ENCODE peak calls at places on chromosome X, in five cellular contexts. U is tibial nerve, Q is A549, B is upper lobe of right lung, W is right lobe of liver. O is an unnamed sample.
A peak's percentile ranks its signal among the peaks of the same experiment; 100 is the strongest.

GRCh38 chrX:155334486-155335316 is at the start of gene CLIC2:
- DNase-seq in U (peak; percentile 9), B (no peak), W (no peak), Q (no peak), O (no peak)

GRCh38 chrX:114959729-114960128 is 57.7 kb downstream of the IL13RA2 start:
- DNase-seq in B (no peak), W (no peak), Q (no peak), U (no peak), O (no peak)

GRCh38 chrX:1502241-1502640 is 34.7 kb downstream of the P2RY8 start:
- DNase-seq in W (no peak), Q (no peak), U (no peak), B (peak; percentile 40), O (peak; percentile 82)

GRCh38 chrX:50698944-50699343 is 115.0 kb downstream of the SHROOM4 start:
- DNase-seq in W (no peak), U (no peak), B (no peak), Q (no peak), O (no peak)

GRCh38 chrX:38375888-38376287 is 23.5 kb downstream of the OTC start:
- DNase-seq in W (no peak), Q (peak; percentile 4), U (no peak), B (no peak), O (no peak)

GRCh38 chrX:39910651-39911050 is 187.1 kb downstream of the BCOR start:
- DNase-seq in U (no peak), Q (no peak), W (no peak), B (no peak), O (peak; percentile 65)

GRCh38 chrX:51614353-51614752 is 4.4 kb downstream of the CENPVL3 start:
- DNase-seq in B (no peak), U (no peak), Q (peak; percentile 14), W (no peak), O (no peak)

GRCh38 chrX:40524423-40524822 is 56.3 kb upstream of the ATP6AP2 start:
- DNase-seq in Q (no peak), B (no peak), U (no peak), W (no peak), O (no peak)

GRCh38 chrX:1491851-1492349 is 39.2 kb upstream of the ASMTL start:
- DNase-seq in Q (no peak), W (no peak), U (no peak), B (peak; percentile 47), O (peak; percentile 46)

GRCh38 chrX:43562372-43562771 is 93.7 kb upstream of the MAOA start:
- DNase-seq in B (no peak), U (no peak), Q (no peak), W (no peak), O (no peak)

GRCh38 chrX:23816179-23816578 is 33.2 kb downstream of the SAT1 start:
- DNase-seq in Q (no peak), W (no peak), B (no peak), U (no peak), O (no peak)

GRCh38 chrX:99301990-99302389 is 1108.1 kb downstream of the PCDH19 start:
- DNase-seq in U (no peak), B (no peak), W (no peak), Q (no peak), O (no peak)

GRCh38 chrX:13581554-13581953 is 12.2 kb downstream of the EGFL6 start:
- DNase-seq in W (no peak), U (no peak), B (no peak), Q (no peak), O (no peak)

GRCh38 chrX:52265713-52266112 is 81.0 kb downstream of the MAGED4 start:
- DNase-seq in Q (no peak), W (no peak), U (no peak), B (no peak), O (no peak)

GRCh38 chrX:31423575-31424284 is 351.9 kb upstream of the FTHL17 start:
- DNase-seq in W (no peak), B (no peak), U (peak; percentile 47), Q (peak; percentile 1), O (no peak)

GRCh38 chrX:2600564-2600963 is 90.5 kb upstream of the CD99 start:
- DNase-seq in U (no peak), W (no peak), Q (no peak), B (no peak), O (no peak)

GRCh38 chrX:69761633-69762032 is 145.7 kb downstream of the EDA start:
- DNase-seq in W (no peak), Q (no peak), U (no peak), B (no peak), O (no peak)

GRCh38 chrX:46326161-46326560 is 219.1 kb downstream of the ZNF674 start:
- DNase-seq in B (no peak), Q (no peak), W (no peak), U (no peak), O (no peak)

GRCh38 chrX:13026877-13027652 is 17.4 kb downstream of the FAM9C start:
- DNase-seq in Q (no peak), U (no peak), B (no peak), W (no peak), O (no peak)

GRCh38 chrX:1468250-1468772 is 15.6 kb upstream of the ASMTL start:
- DNase-seq in B (peak; percentile 49), Q (peak; percentile 50), W (no peak), U (no peak), O (peak; percentile 93)

GRCh38 chrX:103773445-103773844 is 3.2 kb upstream of the PLP1 start:
- DNase-seq in U (no peak), B (no peak), W (no peak), Q (no peak), O (no peak)

GRCh38 chrX:103779156-103779555 is 2.5 kb downstream of the PLP1 start:
- DNase-seq in U (no peak), W (no peak), B (no peak), Q (no peak), O (no peak)

GRCh38 chrX:103776586-103776985 is at the start of gene PLP1:
- DNase-seq in W (no peak), U (no peak), Q (no peak), B (no peak), O (no peak)

DNA sequence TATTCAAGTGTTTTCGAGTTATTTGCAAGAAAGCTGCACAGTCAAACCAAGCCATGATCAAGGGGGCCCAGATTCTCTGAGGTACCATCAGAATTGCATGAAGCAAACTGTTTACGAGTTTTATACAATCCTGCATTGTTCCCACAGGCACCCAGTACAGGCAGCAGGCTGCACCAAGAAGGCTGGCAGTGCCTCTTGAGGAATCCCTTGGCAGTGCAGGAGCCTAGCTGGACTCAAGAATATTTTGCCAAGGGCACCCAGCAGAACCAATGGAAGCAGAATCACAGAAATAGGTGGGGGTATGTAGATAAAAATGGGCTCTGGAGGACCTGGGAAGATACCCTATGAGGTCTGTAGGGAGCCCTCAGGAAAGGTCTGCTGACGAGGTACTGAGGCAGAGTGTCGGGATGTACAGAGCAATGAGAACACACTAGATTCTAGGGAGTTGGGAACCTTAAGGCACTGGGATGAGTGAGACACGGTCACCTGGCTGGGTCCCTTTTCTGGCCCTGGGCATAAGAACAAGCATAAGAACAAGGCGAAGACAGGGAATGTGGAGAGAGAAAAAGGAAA is 2.5 kb upstream of the PLP1 start:
- DNase-seq in W (no peak), Q (peak; percentile 12), B (no peak), U (no peak), O (no peak)
- TF ChIP-seq CTCF in W (peak; percentile 27), Q (peak; percentile 41), B (peak; percentile 26), U (peak; percentile 64), O (peak; percentile 77)

DNA sequence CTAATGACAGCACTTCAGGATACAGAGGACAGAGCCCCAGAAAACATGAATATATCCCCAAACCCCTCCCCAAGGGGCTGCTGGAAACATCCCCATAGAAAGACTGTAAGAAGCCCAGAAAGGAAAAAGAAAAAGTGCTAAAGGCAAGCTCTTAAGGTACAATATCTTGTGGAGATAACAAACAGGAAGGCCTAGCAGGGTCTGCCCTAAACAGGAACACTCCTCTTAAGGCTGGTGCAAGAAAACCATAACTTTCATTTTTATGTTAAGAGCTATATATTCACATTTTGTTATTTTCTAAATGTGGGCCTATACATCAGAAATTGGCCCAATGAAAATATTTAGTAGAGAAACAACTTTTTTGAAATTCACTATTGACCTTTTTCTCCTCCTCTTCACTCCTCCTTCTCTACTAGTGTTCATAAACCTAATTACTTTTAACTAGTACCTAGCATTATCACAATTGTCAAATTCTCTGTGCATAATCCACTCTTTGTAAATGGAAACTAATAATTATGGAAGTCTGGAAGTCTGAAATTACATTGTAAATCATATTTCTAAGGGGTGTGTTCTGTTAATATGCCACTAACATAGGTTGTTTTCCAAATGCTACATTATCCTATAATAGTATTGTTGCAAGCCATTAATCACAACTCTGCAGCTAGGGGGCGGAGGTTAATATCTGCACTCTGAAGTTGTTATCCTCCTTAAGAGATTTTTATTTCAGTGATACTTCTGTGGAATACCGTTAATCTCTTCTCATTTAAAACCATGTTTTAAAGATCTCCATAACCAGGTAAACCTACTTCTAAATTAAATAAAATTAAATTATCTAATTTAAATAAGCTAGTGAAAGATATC is 59.8 kb downstream of the CASK start:
- DNase-seq in Q (no peak), W (no peak), U (no peak), B (no peak), O (no peak)
- TF ChIP-seq CTCF in Q (no peak), W (no peak), U (no peak), B (no peak), O (no peak)

DNA sequence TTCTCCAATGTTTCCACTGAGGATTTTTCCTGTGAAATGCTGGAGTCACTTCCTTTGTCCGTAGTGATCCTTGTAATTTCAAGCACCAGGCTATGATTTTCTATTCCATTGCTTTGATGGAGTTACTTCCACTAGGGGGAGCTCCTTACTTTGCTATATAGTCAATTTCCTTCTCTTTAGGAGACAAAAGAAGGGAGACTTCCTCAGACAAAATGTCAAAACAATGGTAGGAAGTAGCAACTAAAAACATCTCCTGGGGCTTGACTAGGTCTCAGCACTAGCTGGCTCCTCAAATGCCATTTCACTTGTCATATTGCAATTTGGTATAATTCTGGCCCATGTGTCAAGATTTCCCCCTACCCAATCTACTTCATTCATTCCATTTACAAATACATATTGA is 24.1 kb downstream of the ZCCHC12 start:
- DNase-seq in U (peak; percentile 36), W (no peak), Q (peak; percentile 51), B (no peak), O (no peak)
- TF ChIP-seq CTCF in U (peak; percentile 66), W (peak; percentile 75), Q (peak; percentile 70), B (peak; percentile 60), O (peak; percentile 84)

GRCh38 chrX:131734621-131735020 is 190.7 kb downstream of the OR13H1 start:
- DNase-seq in W (peak; percentile 35), B (no peak), Q (no peak), U (no peak), O (no peak)
- TF ChIP-seq CTCF in W (peak; percentile 15), B (no peak), Q (no peak), U (peak; percentile 60), O (no peak)

DNA sequence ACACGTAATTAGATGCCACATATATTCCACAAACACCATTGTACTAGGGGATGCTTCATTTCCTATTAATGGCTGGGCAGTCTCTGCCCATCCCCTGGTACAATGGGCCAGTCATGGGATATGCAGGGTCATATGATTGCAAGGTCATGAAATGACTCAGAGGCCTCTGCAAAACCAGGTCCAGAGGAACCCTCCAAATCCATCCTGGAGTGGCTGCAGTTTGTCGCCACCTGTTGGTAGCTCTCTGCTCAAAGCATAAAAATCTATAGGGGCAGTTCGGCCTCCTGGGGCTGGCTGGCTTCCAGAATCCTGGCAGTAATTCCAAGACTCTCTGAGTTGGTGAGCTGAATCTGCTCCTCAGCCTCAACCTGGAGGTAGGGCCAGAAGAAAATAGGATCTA is 22.9 kb upstream of the PUDP start:
- DNase-seq in U (no peak), Q (no peak), W (no peak), B (no peak), O (no peak)
- TF ChIP-seq CTCF in U (no peak), Q (peak; percentile 15), W (peak; percentile 23), B (peak; percentile 36), O (peak; percentile 67)